ENCODE peak calls at places on chromosomes 7 and 10, in eight cellular contexts. G, T, S, V, A, L, U and W are unnamed samples.

GRCh38 chr10:133388973-133389818 is 4.8 kb upstream of the MTG1 start:
- DNase-seq in G (no peak), S (no peak), V (peak), U (no peak), L (no peak), T (no peak), A (peak), W (peak)

GRCh38 chr10:110364531-110364937 is 59.8 kb upstream of the SMNDC1 start:
- DNase-seq in G (no peak), A (no peak), T (no peak), U (no peak), V (no peak), S (no peak), L (no peak), W (no peak)

GRCh38 chr10:130014734-130015695 is 50.9 kb upstream of the EBF3 start:
- DNase-seq in T (no peak), G (no peak), S (no peak), V (no peak), U (no peak), L (no peak), A (no peak), W (no peak)

GRCh38 chr10:116112232-116113231 is 160.5 kb downstream of the GFRA1 start:
- DNase-seq in G (no peak), S (no peak), L (no peak), T (no peak), V (no peak), U (no peak), A (no peak), W (no peak)

GRCh38 chr7:17103170-17103569 is 195.3 kb upstream of the AHR start:
- DNase-seq in U (no peak), G (no peak), A (no peak), L (no peak), V (no peak), T (no peak), S (no peak), W (no peak)

GRCh38 chr7:23220690-23221305 is 25.8 kb upstream of the GPNMB start:
- DNase-seq in L (no peak), G (no peak), V (no peak), A (no peak), U (no peak), T (no peak), S (no peak), W (no peak)

GRCh38 chr10:103820101-103821062 is 35.0 kb downstream of the SH3PXD2A start:
- DNase-seq in A (peak), T (no peak), V (no peak), S (peak), G (peak), U (no peak), L (no peak), W (peak)

GRCh38 chr10:57716884-57717283 is 550.8 kb downstream of the IPMK start:
- DNase-seq in V (no peak), U (no peak), G (no peak), T (peak), A (no peak), S (no peak), L (no peak), W (no peak)

GRCh38 chr7:29564455-29565185 is 985 bp downstream of the PRR15 start:
- DNase-seq in S (no peak), G (peak), U (no peak), A (peak), L (no peak), V (no peak), T (no peak), W (peak)